ENCODE peak calls at places on chromosome 18, in four cellular contexts. V is fibroblast of lung; A is CD8-positive, alpha-beta memory T cell; L is breast epithelium. K is an unnamed sample.
A peak's percentile ranks its signal among the peaks of the same experiment; 100 is the strongest.

GRCh38 chr18:13558132-13558531 is 168.2 kb downstream of the FAM210A start:
- DNase-seq in V (peak; percentile 29), A (no peak), L (no peak), K (no peak)

GRCh38 chr18:10252952-10253680 is 201.3 kb upstream of the APCDD1 start:
- DNase-seq in V (no peak), A (no peak), L (no peak), K (no peak)

GRCh38 chr18:9135912-9136314 is 668 bp upstream of the ANKRD12 start:
- DNase-seq in V (no peak), A (peak; percentile 52), L (no peak), K (no peak)

GRCh38 chr18:48902023-48902855 is 48.5 kb downstream of the SMAD7 start:
- DNase-seq in V (peak; percentile 97), A (no peak), L (no peak), K (peak; percentile 60)

GRCh38 chr18:55248497-55248896 is 289.2 kb upstream of the CCDC68 start:
- DNase-seq in V (no peak), A (no peak), L (no peak), K (no peak)

GRCh38 chr18:63603772-63604171 is 16.6 kb downstream of the SERPINB13 start:
- DNase-seq in V (peak; percentile 32), A (no peak), L (no peak), K (no peak)

GRCh38 chr18:47748093-47748796 is 182.2 kb downstream of the SMAD2 start:
- DNase-seq in V (no peak), A (no peak), L (no peak), K (no peak)

GRCh38 chr18:21257383-21257782 is 15.4 kb downstream of the GREB1L start:
- DNase-seq in V (peak; percentile 83), A (no peak), L (no peak), K (no peak)

GRCh38 chr18:57029761-57030160 is 117.1 kb upstream of the BOD1L2 start:
- DNase-seq in V (no peak), A (no peak), L (no peak), K (no peak)

GRCh38 chr18:3526421-3527354 is 76.7 kb downstream of the TGIF1 start:
- DNase-seq in V (peak; percentile 86), A (no peak), L (no peak), K (peak; percentile 20)

GRCh38 chr18:75638223-75638596 is 210.7 kb upstream of the SMIM21 start:
- DNase-seq in V (peak; percentile 86), A (no peak), L (no peak), K (no peak)

GRCh38 chr18:75638597-75639467 is 211.3 kb upstream of the SMIM21 start:
- DNase-seq in V (peak; percentile 70), A (no peak), L (no peak), K (no peak)

GRCh38 chr18:75643083-75643482 is 215.6 kb upstream of the SMIM21 start:
- DNase-seq in V (no peak), A (no peak), L (no peak), K (no peak)

GRCh38 chr18:75635096-75635495 is 207.6 kb upstream of the SMIM21 start:
- DNase-seq in V (no peak), A (no peak), L (peak; percentile 32), K (no peak)

GRCh38 chr18:75639468-75639831 is 211.9 kb upstream of the SMIM21 start:
- DNase-seq in V (no peak), A (no peak), L (no peak), K (no peak)
- H3K4me3 ChIP-seq in V (no peak overlapping the region), A (no peak overlapping the region), L (no peak overlapping the region), K (no peak overlapping the region)

DNA sequence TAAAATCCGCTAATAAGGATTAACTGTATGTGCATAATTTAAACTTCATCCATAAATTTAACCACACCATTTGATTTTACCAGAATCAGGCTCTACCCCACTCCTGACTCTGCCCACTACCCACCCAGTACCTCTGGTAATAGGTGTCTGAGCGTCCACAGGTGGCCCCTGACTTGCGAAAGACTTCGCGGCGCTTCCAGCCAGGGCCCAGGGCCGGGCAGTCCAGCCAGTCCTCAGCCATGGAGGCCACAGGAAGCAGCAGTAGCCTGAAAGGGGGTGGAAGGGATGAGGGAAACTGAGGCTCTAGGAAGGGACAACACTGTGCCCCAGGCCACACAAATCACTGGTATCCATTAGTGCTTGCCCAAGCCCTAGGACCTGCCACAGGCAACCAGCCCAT is 1.6 kb downstream of the MBD1 start:
- DNase-seq in V (no peak), A (no peak), L (no peak), K (no peak)
- H3K4me3 ChIP-seq in V (no peak overlapping the region), A (peak overlapping the region; percentile 90), L (no peak overlapping the region), K (peak overlapping the region; percentile 73)

DNA sequence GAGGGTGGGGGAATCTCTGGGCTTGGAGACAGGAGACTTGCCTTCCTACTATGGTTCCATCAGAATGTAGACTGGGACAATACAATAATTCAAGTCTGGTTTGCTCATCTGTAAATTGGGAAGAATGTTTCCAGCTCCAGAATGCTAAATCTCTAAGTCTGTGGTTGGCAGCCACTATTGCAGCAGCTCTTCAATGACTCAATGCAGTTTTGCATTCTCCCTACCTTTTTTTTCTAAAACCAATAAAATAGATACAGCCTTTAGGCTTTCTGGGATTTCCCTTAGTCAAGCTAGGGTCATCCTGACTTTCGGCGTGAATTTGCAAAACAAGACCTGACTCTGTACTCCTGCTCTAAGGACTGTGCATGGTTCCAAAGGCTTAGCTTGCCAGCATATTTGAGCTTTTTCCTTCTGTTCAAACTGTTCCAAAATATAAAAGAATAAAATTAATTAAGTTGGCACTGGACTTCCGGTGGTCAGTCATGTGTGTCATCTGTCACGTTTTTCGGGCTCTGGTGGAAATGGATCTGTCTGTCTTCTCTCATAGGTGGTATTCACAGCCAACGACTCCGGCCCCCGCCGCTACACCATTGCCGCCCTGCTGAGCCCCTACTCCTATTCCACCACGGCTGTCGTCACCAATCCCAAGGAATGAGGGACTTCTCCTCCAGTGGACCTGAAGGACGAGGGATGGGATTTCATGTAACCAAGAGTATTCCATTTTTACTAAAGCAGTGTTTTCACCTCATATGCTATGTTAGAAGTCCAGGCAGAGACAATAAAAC is 6.5 kb downstream of the TTR start:
- DNase-seq in V (peak; percentile 22), A (no peak), L (no peak), K (no peak)
- H3K4me3 ChIP-seq in V (no peak overlapping the region), A (no peak overlapping the region), L (no peak overlapping the region), K (no peak overlapping the region)

GRCh38 chr18:6731197-6731596 is 1.7 kb downstream of the ARHGAP28 start:
- DNase-seq in V (peak; percentile 78), A (no peak), L (no peak), K (peak; percentile 85)

GRCh38 chr18:6728318-6728717 is 1.2 kb upstream of the ARHGAP28 start:
- DNase-seq in V (no peak), A (no peak), L (no peak), K (no peak)

GRCh38 chr18:6729247-6730091 is at the start of gene ARHGAP28:
- DNase-seq in V (peak; percentile 96), A (no peak), L (peak; percentile 62), K (peak; percentile 53)

GRCh38 chr18:6732952-6733351 is 3.4 kb downstream of the ARHGAP28 start:
- DNase-seq in V (no peak), A (no peak), L (no peak), K (no peak)

GRCh38 chr18:6728809-6729246 is 688 bp upstream of the ARHGAP28 start:
- DNase-seq in V (no peak), A (no peak), L (no peak), K (no peak)
- H3K4me3 ChIP-seq in V (peak overlapping the region; percentile 61), A (no peak overlapping the region), L (peak overlapping the region; percentile 68), K (peak overlapping the region; percentile 48)

DNA sequence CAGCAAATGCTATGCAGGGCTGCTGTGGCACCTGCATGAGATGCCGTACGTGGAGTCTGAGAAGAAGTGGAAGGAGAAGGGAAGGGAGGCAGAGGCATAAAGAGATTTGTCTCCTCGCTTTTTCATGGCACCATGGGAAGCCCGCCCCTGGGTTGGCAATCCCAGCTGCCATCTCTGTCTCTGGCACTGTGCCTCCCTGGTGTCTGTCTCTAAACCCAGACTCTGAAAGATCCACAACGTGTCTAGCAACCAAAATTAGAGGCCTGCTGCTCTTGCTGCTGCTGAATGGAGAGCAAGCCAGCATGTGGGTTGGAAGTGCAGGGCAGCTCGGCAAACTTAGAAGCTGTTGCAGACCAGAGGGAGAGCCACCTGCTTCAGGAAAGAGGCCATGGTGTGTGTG is 53.1 kb downstream of the INO80C start:
- DNase-seq in V (no peak), A (no peak), L (no peak), K (no peak)
- H3K4me3 ChIP-seq in V (no peak overlapping the region), A (no peak overlapping the region), L (no peak overlapping the region), K (no peak overlapping the region)

DNA sequence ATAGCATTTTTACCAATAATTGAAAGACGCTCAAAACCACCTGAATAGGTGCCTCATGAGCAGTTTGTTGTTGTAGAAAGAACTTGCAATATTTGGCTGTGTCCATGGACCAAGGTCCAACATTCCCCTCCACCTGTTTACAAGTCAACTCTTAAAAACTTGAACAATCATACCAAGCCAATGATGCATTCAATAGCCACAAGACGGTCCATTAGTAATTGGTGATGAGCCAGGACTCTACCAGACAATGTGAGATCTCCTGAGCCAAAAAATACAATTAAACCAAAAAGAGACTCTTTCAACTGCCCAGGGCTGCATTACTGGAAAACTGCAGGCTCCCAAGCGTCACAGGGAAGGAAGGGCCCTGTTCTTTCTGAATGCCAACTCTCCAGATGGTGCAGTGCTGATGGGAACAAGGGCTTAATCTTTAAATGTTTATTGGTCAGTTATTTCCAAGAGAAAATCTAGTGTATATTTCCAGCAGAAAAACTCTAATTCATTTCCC is 118.8 kb upstream of the EPB41L3 start:
- DNase-seq in V (peak; percentile 64), A (no peak), L (no peak), K (no peak)
- H3K4me3 ChIP-seq in V (no peak overlapping the region), A (no peak overlapping the region), L (no peak overlapping the region), K (no peak overlapping the region)

GRCh38 chr18:50622320-50622719 is 62.4 kb downstream of the MAPK4 start:
- DNase-seq in V (no peak), A (no peak), L (no peak), K (no peak)

GRCh38 chr18:50624981-50625380 is 65.1 kb downstream of the MAPK4 start:
- DNase-seq in V (no peak), A (no peak), L (no peak), K (no peak)

GRCh38 chr18:50623694-50624352 is 63.9 kb downstream of the MAPK4 start:
- DNase-seq in V (no peak), A (no peak), L (no peak), K (no peak)

GRCh38 chr18:50620319-50620718 is 60.4 kb downstream of the MAPK4 start:
- DNase-seq in V (no peak), A (no peak), L (no peak), K (no peak)

DNA sequence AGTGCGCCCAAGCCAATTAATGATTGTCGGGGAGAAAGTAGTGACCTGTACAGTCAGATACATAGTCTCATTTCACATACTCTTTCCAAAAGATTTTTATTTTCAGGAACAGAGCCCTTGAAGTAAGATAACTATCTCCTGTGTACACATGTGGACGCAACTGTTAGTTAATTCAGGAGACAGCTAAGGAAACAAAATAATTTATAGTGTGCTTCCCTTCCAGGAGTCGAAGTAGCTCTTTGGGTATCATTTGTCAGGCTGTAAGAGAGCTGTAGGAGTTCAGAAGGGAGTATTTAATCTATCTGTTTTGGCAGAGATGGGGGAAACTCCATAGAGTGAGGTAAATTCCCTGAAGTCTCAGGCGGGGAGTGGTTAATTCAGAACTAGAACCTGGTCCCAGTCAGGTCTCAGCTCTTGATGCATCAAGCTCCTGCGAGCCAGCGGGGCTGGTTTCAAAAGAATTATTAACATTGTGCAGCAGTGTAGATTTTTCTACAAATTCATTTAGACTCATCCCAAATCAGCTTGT is 63.0 kb downstream of the MAPK4 start:
- DNase-seq in V (no peak), A (no peak), L (no peak), K (no peak)
- H3K4me3 ChIP-seq in V (no peak overlapping the region), A (no peak overlapping the region), L (no peak overlapping the region), K (no peak overlapping the region)

GRCh38 chr18:79784071-79784913 is 13.4 kb upstream of the KCNG2 start:
- DNase-seq in V (no peak), A (no peak), L (no peak), K (no peak)
- H3K4me3 ChIP-seq in V (no peak overlapping the region), A (no peak overlapping the region), L (no peak overlapping the region), K (no peak overlapping the region)

K was measured in AG09309.